ENCODE peak calls at places on chromosomes 12 and 14, in five cellular contexts. W is aorta, C is WERI-Rb-1, Q is AG04450, B is cardiac muscle cell. P is an unnamed sample.

GRCh38 chr14:75515631-75515999 is 6.7 kb upstream of the BATF start:
- DNase-seq in W (peak; percentile 57), C (no peak), Q (no peak), B (peak; percentile 31), P (no peak)

GRCh38 chr14:74945261-74945851 is 10.0 kb downstream of the PGF start:
- DNase-seq in W (peak; percentile 58), C (peak; percentile 70), Q (no peak), B (peak; percentile 33), P (no peak)

GRCh38 chr12:10771132-10771733 is 31.2 kb downstream of the TAS2R7 start:
- DNase-seq in W (no peak), C (no peak), Q (peak; percentile 18), B (peak; percentile 64), P (no peak)

GRCh38 chr14:82422186-82422585 is 888.5 kb upstream of the SEL1L start:
- DNase-seq in W (no peak), C (no peak), Q (no peak), B (no peak), P (no peak)

GRCh38 chr14:75522224-75522764 is at the start of gene BATF:
- DNase-seq in W (peak; percentile 63), C (no peak), Q (no peak), B (no peak), P (no peak)

GRCh38 chr12:76080017-76080728 is 4.3 kb downstream of the NAP1L1 start:
- DNase-seq in W (no peak), C (no peak), Q (peak; percentile 20), B (no peak), P (no peak)

GRCh38 chr14:99604766-99605298 is 825 bp upstream of the CCDC85C start:
- DNase-seq in W (peak; percentile 61), C (peak; percentile 62), Q (no peak), B (peak; percentile 43), P (peak; percentile 39)

GRCh38 chr12:6853626-6854025 is 1.7 kb downstream of the USP5 start:
- DNase-seq in W (no peak), C (no peak), Q (no peak), B (no peak), P (no peak)

GRCh38 chr12:10364839-10365681 is 24.8 kb downstream of the KLRK1 start:
- DNase-seq in W (peak; percentile 62), C (no peak), Q (peak; percentile 42), B (peak; percentile 89), P (peak; percentile 80)

GRCh38 chr12:19382111-19382526 is 57.2 kb upstream of the AEBP2 start:
- DNase-seq in W (peak; percentile 56), C (no peak), Q (no peak), B (peak; percentile 84), P (peak; percentile 85)

GRCh38 chr14:56855891-56856461 is 45.7 kb upstream of the OTX2 start:
- DNase-seq in W (no peak), C (no peak), Q (no peak), B (no peak), P (no peak)

GRCh38 chr12:53078425-53079225 is 565 bp downstream of the SPRYD3 start:
- DNase-seq in W (no peak), C (no peak), Q (no peak), B (no peak), P (no peak)

GRCh38 chr14:71365305-71365865 is 458.1 kb downstream of the PCNX1 start:
- DNase-seq in W (no peak), C (no peak), Q (no peak), B (no peak), P (no peak)

GRCh38 chr14:99707921-99708320 is 23.8 kb downstream of the CYP46A1 start:
- DNase-seq in W (peak; percentile 15), C (no peak), Q (no peak), B (no peak), P (no peak)

GRCh38 chr12:45050751-45051489 is at the start of gene DBX2:
- DNase-seq in W (no peak), C (peak; percentile 54), Q (no peak), B (peak; percentile 9), P (peak; percentile 23)

GRCh38 chr12:531951-532585 is 72.3 kb downstream of the B4GALNT3 start:
- DNase-seq in W (no peak), C (no peak), Q (no peak), B (no peak), P (no peak)

GRCh38 chr12:23760495-23760894 is 189.0 kb downstream of the SOX5 start:
- DNase-seq in W (no peak), C (no peak), Q (no peak), B (no peak), P (peak; percentile 2)

GRCh38 chr12:89370850-89371249 is 18.5 kb upstream of the DUSP6 start:
- DNase-seq in W (no peak), C (peak; percentile 54), Q (no peak), B (peak; percentile 79), P (peak; percentile 9)

GRCh38 chr14:93132472-93133065 is 16.8 kb upstream of the ITPK1 start:
- DNase-seq in W (no peak), C (peak; percentile 51), Q (no peak), B (peak; percentile 53), P (peak; percentile 68)

GRCh38 chr12:43291516-43291915 is 260.5 kb downstream of the ADAMTS20 start:
- DNase-seq in W (no peak), C (no peak), Q (peak; percentile 64), B (peak; percentile 58), P (peak; percentile 63)

GRCh38 chr12:52804029-52804428 is 8.1 kb upstream of the KRT3 start:
- DNase-seq in W (no peak), C (no peak), Q (no peak), B (no peak), P (no peak)

GRCh38 chr12:106084048-106084671 is 54.6 kb downstream of the NUAK1 start:
- DNase-seq in W (no peak), C (no peak), Q (no peak), B (peak; percentile 90), P (peak; percentile 56)

GRCh38 chr12:109716512-109717389 is 3.1 kb downstream of the FAM222A start:
- DNase-seq in W (no peak), C (no peak), Q (no peak), B (peak; percentile 27), P (peak; percentile 86)

GRCh38 chr12:532908-533565 is 73.3 kb downstream of the B4GALNT3 start:
- DNase-seq in W (no peak), C (peak; percentile 35), Q (no peak), B (peak; percentile 24), P (peak; percentile 79)

GRCh38 chr12:4196805-4197420 is 76.6 kb upstream of the CCND2 start:
- DNase-seq in W (no peak), C (no peak), Q (no peak), B (no peak), P (no peak)

GRCh38 chr12:6724409-6724797 is 557 bp downstream of the COPS7A start:
- DNase-seq in W (no peak), C (peak; percentile 30), Q (no peak), B (no peak), P (peak; percentile 15)

GRCh38 chr12:48177985-48178384 is 5.5 kb upstream of the CCDC184 start:
- DNase-seq in W (no peak), C (no peak), Q (no peak), B (no peak), P (no peak)

GRCh38 chr12:48180424-48180823 is 3.0 kb upstream of the CCDC184 start:
- DNase-seq in W (no peak), C (no peak), Q (no peak), B (no peak), P (no peak)

GRCh38 chr12:48180857-48181495 is 2.5 kb upstream of the CCDC184 start:
- DNase-seq in W (no peak), C (no peak), Q (no peak), B (no peak), P (no peak)

GRCh38 chr12:48176417-48176751 is 7.1 kb upstream of the CCDC184 start:
- DNase-seq in W (no peak), C (peak; percentile 16), Q (no peak), B (no peak), P (no peak)

GRCh38 chr12:48175613-48176416 is 7.6 kb upstream of the CCDC184 start:
- DNase-seq in W (no peak), C (no peak), Q (no peak), B (no peak), P (no peak)
- H3K4me3 ChIP-seq in W (no peak overlapping the region), C (no peak overlapping the region), Q (no peak overlapping the region), B (no peak overlapping the region), P (no peak overlapping the region)

GRCh38 chr12:37546901-37547475 is 769.6 kb upstream of the ALG10B start:
- DNase-seq in W (no peak), C (no peak), Q (no peak), B (no peak), P (no peak)

GRCh38 chr12:37547611-37548010 is 769.0 kb upstream of the ALG10B start:
- DNase-seq in W (no peak), C (no peak), Q (no peak), B (no peak), P (no peak)

GRCh38 chr12:37545759-37546158 is 770.8 kb upstream of the ALG10B start:
- DNase-seq in W (no peak), C (no peak), Q (no peak), B (no peak), P (no peak)

GRCh38 chr12:37546206-37546605 is 770.4 kb upstream of the ALG10B start:
- DNase-seq in W (no peak), C (no peak), Q (no peak), B (no peak), P (no peak)

DNA sequence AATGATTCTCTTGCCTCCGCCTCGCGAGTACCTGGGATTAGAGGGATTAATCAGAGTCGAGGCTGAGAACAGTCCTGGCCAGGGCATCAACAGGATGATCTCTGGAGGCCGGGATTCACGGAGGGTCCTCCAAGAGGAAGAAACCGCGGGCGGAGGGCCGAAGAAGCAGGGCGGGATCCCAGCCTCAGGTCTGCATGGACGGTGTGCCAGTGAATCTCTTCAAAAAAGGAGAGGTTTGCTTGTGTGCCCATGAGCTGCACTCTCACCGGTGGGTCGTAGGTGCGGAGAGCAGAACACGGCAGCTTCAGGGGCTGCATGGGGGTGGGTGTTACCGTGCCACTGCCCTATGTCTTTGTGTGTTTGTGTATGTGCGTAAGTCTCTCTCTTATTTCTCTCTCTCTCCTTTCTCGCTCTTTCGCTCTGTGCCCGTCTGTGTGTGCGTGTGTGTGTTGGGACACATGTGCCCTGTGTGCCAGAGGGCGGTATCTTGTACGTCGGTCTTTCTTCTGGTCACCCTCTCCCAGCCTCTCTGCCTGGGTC is 768.2 kb upstream of the ALG10B start:
- DNase-seq in W (no peak), C (no peak), Q (no peak), B (no peak), P (no peak)
- H3K9me3 ChIP-seq in W (no peaks in the 10 kb centered on the region), C (no peaks in the 10 kb centered on the region), Q (peaks cover 57% of the 10 kb centered on the region), B (no peaks in the 10 kb centered on the region), P (no peaks in the 10 kb centered on the region)

GRCh38 chr12:54415223-54415929 is 3.7 kb downstream of the ITGA5 start:
- DNase-seq in W (peak; percentile 10), C (no peak), Q (no peak), B (no peak), P (no peak)
- H3K27me3 ChIP-seq in W (no peaks in the 10 kb centered on the region), C (no peaks in the 10 kb centered on the region), Q (no peaks in the 10 kb centered on the region), B (no peaks in the 10 kb centered on the region), P (no peaks in the 10 kb centered on the region)

DNA sequence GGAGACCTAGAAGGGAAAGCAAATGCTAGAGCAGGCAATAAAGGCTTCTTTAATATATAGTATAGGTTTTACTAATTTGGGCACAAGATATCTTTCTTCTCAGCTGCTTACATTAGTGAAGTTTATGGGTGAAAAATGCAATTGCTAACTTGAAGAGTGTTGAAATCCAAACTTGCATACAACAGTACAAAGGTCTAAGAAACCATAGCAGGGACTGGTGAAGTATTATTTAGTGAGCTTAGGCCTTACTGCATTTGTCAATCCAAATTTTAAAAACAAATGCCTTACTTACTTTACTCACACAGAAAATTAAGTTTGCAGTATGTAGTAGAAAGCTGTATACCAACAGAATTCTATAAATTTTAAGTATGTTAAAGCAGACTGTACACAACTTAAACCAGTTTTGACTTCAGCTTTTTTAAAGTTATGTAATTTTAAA is 1.4 kb upstream of the AP4S1 start:
- DNase-seq in W (no peak), C (no peak), Q (no peak), B (no peak), P (no peak)
- H3K4me3 ChIP-seq in W (no peak overlapping the region), C (no peak overlapping the region), Q (peak overlapping the region; percentile 93), B (peak overlapping the region; percentile 94), P (peak overlapping the region; percentile 69)